ENCODE peak calls at places on chromosomes 3 and 15, in eight cellular contexts. One of them, this sample, is unnamed.

GRCh38 chr15:80991446-80991845 is 1.8 kb upstream of the MESD start:
- DNase-seq in pancreas: no peak
- DNase-seq in SJSA1: no peak
- DNase-seq in kidney: no peak
- DNase-seq in astrocyte of the spinal cord: no peak
- DNase-seq in endothelial cell of umbilical vein: no peak
- DNase-seq in K562: peak; percentile 77
- DNase-seq in CD8-positive, alpha-beta memory T cell: no peak
- DNase-seq in this sample: peak; percentile 85

GRCh38 chr3:5019411-5020261 is 40.4 kb downstream of the BHLHE40 start:
- DNase-seq in pancreas: no peak
- DNase-seq in kidney: no peak
- DNase-seq in endothelial cell of umbilical vein: no peak
- DNase-seq in CD8-positive, alpha-beta memory T cell: peak; percentile 78
- DNase-seq in astrocyte of the spinal cord: no peak
- DNase-seq in SJSA1: no peak
- DNase-seq in K562: peak; percentile 94
- DNase-seq in this sample: peak; percentile 48

GRCh38 chr3:50126287-50127211 is 28.6 kb upstream of the SEMA3F start:
- DNase-seq in pancreas: no peak
- DNase-seq in K562: no peak
- DNase-seq in SJSA1: no peak
- DNase-seq in kidney: peak; percentile 72
- DNase-seq in CD8-positive, alpha-beta memory T cell: no peak
- DNase-seq in astrocyte of the spinal cord: no peak
- DNase-seq in endothelial cell of umbilical vein: no peak
- DNase-seq in this sample: no peak

GRCh38 chr15:56739964-56740640 is 6.8 kb upstream of the ZNF280D start:
- DNase-seq in astrocyte of the spinal cord: no peak
- DNase-seq in pancreas: no peak
- DNase-seq in endothelial cell of umbilical vein: no peak
- DNase-seq in kidney: no peak
- DNase-seq in CD8-positive, alpha-beta memory T cell: no peak
- DNase-seq in K562: peak; percentile 52
- DNase-seq in SJSA1: no peak
- DNase-seq in this sample: no peak

GRCh38 chr15:70806992-70807712 is 43.8 kb upstream of the UACA start:
- DNase-seq in SJSA1: no peak
- DNase-seq in astrocyte of the spinal cord: peak; percentile 45
- DNase-seq in kidney: peak; percentile 91
- DNase-seq in pancreas: no peak
- DNase-seq in endothelial cell of umbilical vein: peak; percentile 82
- DNase-seq in K562: no peak
- DNase-seq in CD8-positive, alpha-beta memory T cell: no peak
- DNase-seq in this sample: peak; percentile 55

GRCh38 chr3:179954226-179954870 is 82.4 kb downstream of the PEX5L start:
- DNase-seq in K562: no peak
- DNase-seq in endothelial cell of umbilical vein: no peak
- DNase-seq in astrocyte of the spinal cord: no peak
- DNase-seq in SJSA1: no peak
- DNase-seq in kidney: no peak
- DNase-seq in CD8-positive, alpha-beta memory T cell: no peak
- DNase-seq in pancreas: no peak
- DNase-seq in this sample: no peak

GRCh38 chr3:11717768-11718581 is 74.3 kb upstream of the VGLL4 start:
- DNase-seq in kidney: no peak
- DNase-seq in K562: no peak
- DNase-seq in SJSA1: peak; percentile 61
- DNase-seq in astrocyte of the spinal cord: peak; percentile 58
- DNase-seq in endothelial cell of umbilical vein: peak; percentile 78
- DNase-seq in pancreas: no peak
- DNase-seq in CD8-positive, alpha-beta memory T cell: no peak
- DNase-seq in this sample: no peak

GRCh38 chr15:97502038-97502437 is 458.5 kb upstream of the ARRDC4 start:
- DNase-seq in K562: no peak
- DNase-seq in SJSA1: no peak
- DNase-seq in pancreas: no peak
- DNase-seq in astrocyte of the spinal cord: peak; percentile 39
- DNase-seq in kidney: no peak
- DNase-seq in CD8-positive, alpha-beta memory T cell: no peak
- DNase-seq in endothelial cell of umbilical vein: peak; percentile 87
- DNase-seq in this sample: no peak

GRCh38 chr3:57221883-57222282 is 5.6 kb upstream of the APPL1 start:
- DNase-seq in pancreas: no peak
- DNase-seq in astrocyte of the spinal cord: peak; percentile 33
- DNase-seq in K562: peak; percentile 13
- DNase-seq in kidney: no peak
- DNase-seq in CD8-positive, alpha-beta memory T cell: no peak
- DNase-seq in SJSA1: no peak
- DNase-seq in endothelial cell of umbilical vein: peak; percentile 37
- DNase-seq in this sample: no peak

GRCh38 chr3:194326192-194327029 is 24.7 kb downstream of the CPN2 start:
- DNase-seq in SJSA1: no peak
- DNase-seq in endothelial cell of umbilical vein: no peak
- DNase-seq in pancreas: no peak
- DNase-seq in K562: peak; percentile 50
- DNase-seq in kidney: no peak
- DNase-seq in CD8-positive, alpha-beta memory T cell: peak; percentile 25
- DNase-seq in astrocyte of the spinal cord: no peak
- DNase-seq in this sample: no peak

GRCh38 chr15:81098884-81099601 is 35.0 kb upstream of the CFAP161 start:
- DNase-seq in endothelial cell of umbilical vein: peak; percentile 66
- DNase-seq in astrocyte of the spinal cord: no peak
- DNase-seq in SJSA1: no peak
- DNase-seq in pancreas: no peak
- DNase-seq in K562: peak; percentile 93
- DNase-seq in kidney: peak; percentile 73
- DNase-seq in CD8-positive, alpha-beta memory T cell: no peak
- DNase-seq in this sample: peak; percentile 82

GRCh38 chr3:5290915-5291314 is 103.4 kb downstream of the EDEM1 start:
- DNase-seq in kidney: no peak
- DNase-seq in endothelial cell of umbilical vein: no peak
- DNase-seq in CD8-positive, alpha-beta memory T cell: no peak
- DNase-seq in astrocyte of the spinal cord: no peak
- DNase-seq in K562: no peak
- DNase-seq in SJSA1: no peak
- DNase-seq in pancreas: no peak
- DNase-seq in this sample: no peak

GRCh38 chr3:4904801-4905695 is 74.2 kb upstream of the BHLHE40 start:
- DNase-seq in endothelial cell of umbilical vein: peak; percentile 21
- DNase-seq in kidney: no peak
- DNase-seq in K562: peak; percentile 25
- DNase-seq in pancreas: peak; percentile 38
- DNase-seq in CD8-positive, alpha-beta memory T cell: no peak
- DNase-seq in astrocyte of the spinal cord: peak; percentile 25
- DNase-seq in SJSA1: no peak
- DNase-seq in this sample: no peak

GRCh38 chr3:128329491-128330300 is 137.0 kb downstream of the DNAJB8 start:
- DNase-seq in SJSA1: peak; percentile 10
- DNase-seq in endothelial cell of umbilical vein: no peak
- DNase-seq in pancreas: no peak
- DNase-seq in astrocyte of the spinal cord: no peak
- DNase-seq in kidney: peak; percentile 68
- DNase-seq in K562: no peak
- DNase-seq in CD8-positive, alpha-beta memory T cell: no peak
- DNase-seq in this sample: no peak

GRCh38 chr3:37249294-37249693 is 74.9 kb upstream of the LRRFIP2 start:
- DNase-seq in kidney: no peak
- DNase-seq in K562: no peak
- DNase-seq in SJSA1: no peak
- DNase-seq in CD8-positive, alpha-beta memory T cell: no peak
- DNase-seq in pancreas: no peak
- DNase-seq in endothelial cell of umbilical vein: no peak
- DNase-seq in astrocyte of the spinal cord: no peak
- DNase-seq in this sample: no peak

GRCh38 chr15:69125236-69125635 is 35.2 kb upstream of the GLCE start:
- DNase-seq in endothelial cell of umbilical vein: no peak
- DNase-seq in K562: no peak
- DNase-seq in CD8-positive, alpha-beta memory T cell: no peak
- DNase-seq in astrocyte of the spinal cord: no peak
- DNase-seq in pancreas: no peak
- DNase-seq in SJSA1: no peak
- DNase-seq in kidney: no peak
- DNase-seq in this sample: no peak

GRCh38 chr15:87477759-87478687 is 778.5 kb downstream of the NTRK3 start:
- DNase-seq in K562: peak; percentile 14
- DNase-seq in kidney: peak; percentile 46
- DNase-seq in pancreas: peak; percentile 21
- DNase-seq in endothelial cell of umbilical vein: no peak
- DNase-seq in CD8-positive, alpha-beta memory T cell: no peak
- DNase-seq in SJSA1: peak; percentile 10
- DNase-seq in astrocyte of the spinal cord: peak; percentile 89
- DNase-seq in this sample: peak; percentile 39

GRCh38 chr3:195461518-195462307 is 18.9 kb upstream of the ACAP2 start:
- DNase-seq in SJSA1: no peak
- DNase-seq in pancreas: no peak
- DNase-seq in endothelial cell of umbilical vein: no peak
- DNase-seq in CD8-positive, alpha-beta memory T cell: no peak
- DNase-seq in astrocyte of the spinal cord: no peak
- DNase-seq in K562: no peak
- DNase-seq in kidney: no peak
- DNase-seq in this sample: no peak

GRCh38 chr3:74314696-74315095 is 299.8 kb downstream of the CNTN3 start:
- DNase-seq in K562: no peak
- DNase-seq in endothelial cell of umbilical vein: no peak
- DNase-seq in CD8-positive, alpha-beta memory T cell: no peak
- DNase-seq in kidney: no peak
- DNase-seq in astrocyte of the spinal cord: no peak
- DNase-seq in pancreas: no peak
- DNase-seq in SJSA1: no peak
- DNase-seq in this sample: no peak

GRCh38 chr3:188553569-188553968 is 399.6 kb downstream of the LPP start:
- DNase-seq in SJSA1: no peak
- DNase-seq in pancreas: no peak
- DNase-seq in astrocyte of the spinal cord: no peak
- DNase-seq in endothelial cell of umbilical vein: no peak
- DNase-seq in CD8-positive, alpha-beta memory T cell: peak; percentile 1
- DNase-seq in kidney: no peak
- DNase-seq in K562: no peak
- DNase-seq in this sample: no peak

DNA sequence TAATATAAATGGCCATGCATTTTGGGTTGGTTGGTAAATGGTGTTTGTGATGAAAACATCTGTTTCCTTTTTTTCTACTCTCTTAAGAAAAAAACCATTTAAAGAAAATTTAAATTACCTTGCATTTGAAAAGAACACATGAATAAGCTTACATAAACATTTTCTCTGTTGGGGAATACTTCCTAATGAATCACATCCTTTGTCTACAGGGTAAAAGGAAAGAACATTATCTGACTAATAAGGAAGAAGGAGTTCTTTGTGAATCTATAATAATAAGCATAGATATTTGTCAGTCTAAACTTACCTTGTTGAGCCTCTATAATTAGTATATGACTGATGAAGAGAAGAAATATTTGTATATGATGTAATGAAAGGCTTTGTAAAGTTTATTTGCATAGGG is 254.1 kb upstream of the ZNF717 start:
- DNase-seq in CD8-positive, alpha-beta memory T cell: no peak
- DNase-seq in pancreas: no peak
- DNase-seq in astrocyte of the spinal cord: peak; percentile 61
- DNase-seq in K562: no peak
- DNase-seq in SJSA1: no peak
- DNase-seq in endothelial cell of umbilical vein: no peak
- DNase-seq in kidney: no peak
- DNase-seq in this sample: no peak
- H3K4me3 ChIP-seq in CD8-positive, alpha-beta memory T cell: no peak overlapping the region
- H3K4me3 ChIP-seq in pancreas: no peak overlapping the region
- H3K4me3 ChIP-seq in astrocyte of the spinal cord: no peak overlapping the region
- H3K4me3 ChIP-seq in K562: no peak overlapping the region
- H3K4me3 ChIP-seq in SJSA1: no peak overlapping the region
- H3K4me3 ChIP-seq in endothelial cell of umbilical vein: no peak overlapping the region
- H3K4me3 ChIP-seq in kidney: no peak overlapping the region
- H3K4me3 ChIP-seq in this sample: no peak overlapping the region

GRCh38 chr3:13164893-13165492 is 91.8 kb upstream of the IQSEC1 start:
- DNase-seq in kidney: peak; percentile 35
- DNase-seq in K562: no peak
- DNase-seq in CD8-positive, alpha-beta memory T cell: no peak
- DNase-seq in endothelial cell of umbilical vein: no peak
- DNase-seq in SJSA1: no peak
- DNase-seq in pancreas: no peak
- DNase-seq in astrocyte of the spinal cord: no peak
- DNase-seq in this sample: no peak
- H3K4me3 ChIP-seq in kidney: no peak overlapping the region
- H3K4me3 ChIP-seq in K562: no peak overlapping the region
- H3K4me3 ChIP-seq in CD8-positive, alpha-beta memory T cell: no peak overlapping the region
- H3K4me3 ChIP-seq in endothelial cell of umbilical vein: no peak overlapping the region
- H3K4me3 ChIP-seq in SJSA1: no peak overlapping the region
- H3K4me3 ChIP-seq in pancreas: no peak overlapping the region
- H3K4me3 ChIP-seq in astrocyte of the spinal cord: no peak overlapping the region
- H3K4me3 ChIP-seq in this sample: no peak overlapping the region

DNA sequence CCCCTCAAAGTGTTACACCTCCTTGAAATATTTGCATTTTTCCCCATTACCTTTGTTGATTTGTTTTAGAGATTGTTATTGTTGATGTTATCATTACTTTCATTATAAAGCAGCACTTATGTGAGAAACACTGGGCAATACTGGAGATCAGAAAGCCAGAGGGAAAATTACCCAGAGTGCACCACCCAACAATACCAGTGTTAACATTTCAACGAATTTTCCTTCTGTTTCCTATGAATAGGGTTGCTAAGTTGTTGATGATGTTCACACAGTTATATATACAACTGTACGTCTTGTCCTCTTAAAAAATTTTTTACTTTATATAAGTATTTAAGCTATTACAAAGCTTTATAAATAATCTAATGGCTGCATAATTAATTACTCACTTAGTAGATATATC is 173.6 kb upstream of the UMPS start:
- DNase-seq in K562: no peak
- DNase-seq in astrocyte of the spinal cord: no peak
- DNase-seq in SJSA1: no peak
- DNase-seq in CD8-positive, alpha-beta memory T cell: no peak
- DNase-seq in kidney: no peak
- DNase-seq in pancreas: no peak
- DNase-seq in endothelial cell of umbilical vein: no peak
- DNase-seq in this sample: no peak
- H3K4me3 ChIP-seq in K562: no peak overlapping the region
- H3K4me3 ChIP-seq in astrocyte of the spinal cord: no peak overlapping the region
- H3K4me3 ChIP-seq in SJSA1: no peak overlapping the region
- H3K4me3 ChIP-seq in CD8-positive, alpha-beta memory T cell: no peak overlapping the region
- H3K4me3 ChIP-seq in kidney: no peak overlapping the region
- H3K4me3 ChIP-seq in pancreas: no peak overlapping the region
- H3K4me3 ChIP-seq in endothelial cell of umbilical vein: no peak overlapping the region
- H3K4me3 ChIP-seq in this sample: no peak overlapping the region

GRCh38 chr15:98823012-98823458 is 174.7 kb downstream of the IGF1R start:
- DNase-seq in kidney: no peak
- DNase-seq in pancreas: no peak
- DNase-seq in CD8-positive, alpha-beta memory T cell: no peak
- DNase-seq in astrocyte of the spinal cord: peak; percentile 92
- DNase-seq in endothelial cell of umbilical vein: peak; percentile 59
- DNase-seq in K562: no peak
- DNase-seq in SJSA1: peak; percentile 84
- DNase-seq in this sample: no peak

GRCh38 chr15:98824595-98824994 is 176.3 kb downstream of the IGF1R start:
- DNase-seq in CD8-positive, alpha-beta memory T cell: no peak
- DNase-seq in endothelial cell of umbilical vein: no peak
- DNase-seq in pancreas: no peak
- DNase-seq in SJSA1: no peak
- DNase-seq in astrocyte of the spinal cord: no peak
- DNase-seq in K562: no peak
- DNase-seq in kidney: no peak
- DNase-seq in this sample: no peak

GRCh38 chr15:98830034-98830634 is 177.5 kb downstream of the PGPEP1L start:
- DNase-seq in pancreas: no peak
- DNase-seq in astrocyte of the spinal cord: no peak
- DNase-seq in K562: no peak
- DNase-seq in endothelial cell of umbilical vein: no peak
- DNase-seq in SJSA1: no peak
- DNase-seq in kidney: no peak
- DNase-seq in CD8-positive, alpha-beta memory T cell: no peak
- DNase-seq in this sample: no peak

GRCh38 chr15:98826658-98827057 is 178.3 kb downstream of the IGF1R start:
- DNase-seq in SJSA1: no peak
- DNase-seq in K562: no peak
- DNase-seq in pancreas: no peak
- DNase-seq in astrocyte of the spinal cord: no peak
- DNase-seq in kidney: no peak
- DNase-seq in endothelial cell of umbilical vein: no peak
- DNase-seq in CD8-positive, alpha-beta memory T cell: no peak
- DNase-seq in this sample: no peak
- H3K4me3 ChIP-seq in SJSA1: no peak overlapping the region
- H3K4me3 ChIP-seq in K562: no peak overlapping the region
- H3K4me3 ChIP-seq in pancreas: no peak overlapping the region
- H3K4me3 ChIP-seq in astrocyte of the spinal cord: no peak overlapping the region
- H3K4me3 ChIP-seq in kidney: no peak overlapping the region
- H3K4me3 ChIP-seq in endothelial cell of umbilical vein: no peak overlapping the region
- H3K4me3 ChIP-seq in CD8-positive, alpha-beta memory T cell: no peak overlapping the region
- H3K4me3 ChIP-seq in this sample: no peak overlapping the region